ENCODE peak calls at places on chromosomes 2 and 18, in four cellular contexts. G is K562, U is HepG2, S is GM12878. C is an unnamed sample.
A peak's percentile ranks its signal among the peaks of the same experiment; 100 is the strongest.

GRCh38 chr2:31888550-31888949 is 122.3 kb downstream of the MEMO1 start:
- DNase-seq in G (no peak), U (no peak), S (no peak), C (no peak)

GRCh38 chr2:61898810-61899209 is 6.7 kb upstream of the COMMD1 start:
- DNase-seq in U (peak; percentile 46), S (no peak), G (no peak), C (no peak)

GRCh38 chr18:77065221-77065981 is 67.2 kb downstream of the MBP start:
- DNase-seq in G (no peak), U (no peak), S (peak; percentile 87), C (peak; percentile 82)

GRCh38 chr2:86254576-86255538 is 55.6 kb downstream of the MRPL35 start:
- DNase-seq in S (no peak), U (no peak), G (no peak), C (no peak)

GRCh38 chr2:169619946-169620345 is 35.8 kb downstream of the PPIG start:
- DNase-seq in G (no peak), U (no peak), S (no peak), C (no peak)

GRCh38 chr2:7999683-8000476 is 682.0 kb upstream of the ID2 start:
- DNase-seq in G (no peak), S (no peak), U (peak; percentile 27), C (no peak)

GRCh38 chr2:42809876-42810125 is 17.4 kb upstream of the HAAO start:
- DNase-seq in G (peak; percentile 91), U (peak; percentile 79), S (no peak), C (peak; percentile 52)

GRCh38 chr18:63131106-63131943 is 188.2 kb downstream of the BCL2 start:
- DNase-seq in U (peak; percentile 16), S (no peak), G (no peak), C (no peak)

GRCh38 chr2:9832586-9832985 is 10.7 kb upstream of the TAF1B start:
- DNase-seq in U (no peak), G (no peak), S (no peak), C (no peak)

GRCh38 chr2:237099804-237100203 is 14.1 kb downstream of the COPS8 start:
- DNase-seq in U (no peak), S (no peak), G (no peak), C (no peak)

GRCh38 chr2:30218814-30219213 is 12.5 kb upstream of the LBH start:
- DNase-seq in S (no peak), G (no peak), U (no peak), C (peak; percentile 92)

GRCh38 chr2:112572005-112572404 is 12.4 kb upstream of the CHCHD5 start:
- DNase-seq in S (no peak), G (no peak), U (no peak), C (no peak)

DNA sequence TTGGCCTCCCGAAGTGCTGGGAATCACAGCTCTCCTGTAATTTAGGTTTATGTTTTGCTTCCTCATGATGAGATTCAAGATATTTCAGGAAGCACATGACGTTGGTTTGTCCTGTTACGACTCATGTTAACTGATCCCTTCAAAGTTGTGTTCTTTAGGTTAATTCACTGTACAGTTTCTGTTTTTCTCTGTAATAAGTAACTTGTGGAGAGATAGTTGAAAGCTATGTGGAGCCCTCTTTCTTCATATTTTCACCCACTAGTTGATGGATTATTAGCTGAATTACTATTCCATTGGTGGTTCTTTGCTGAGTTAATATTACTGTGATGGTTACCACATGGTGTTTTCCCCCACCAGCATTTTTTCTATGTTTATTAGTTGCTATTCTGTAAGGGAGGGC is 18.3 kb upstream of the CHCHD5 start:
- DNase-seq in U (no peak), G (no peak), S (peak; percentile 16), C (no peak)
- TF ChIP-seq ZBTB33 in U (no peak), G (no peak), S (no peak), C (no peak)

GRCh38 chr2:72159611-72160010 is 11.9 kb upstream of the CYP26B1 start:
- DNase-seq in S (no peak), G (no peak), U (no peak), C (no peak)
- TF ChIP-seq POLR2A in S (no peak), G (no peak), U (no peak), C (no peak)

DNA sequence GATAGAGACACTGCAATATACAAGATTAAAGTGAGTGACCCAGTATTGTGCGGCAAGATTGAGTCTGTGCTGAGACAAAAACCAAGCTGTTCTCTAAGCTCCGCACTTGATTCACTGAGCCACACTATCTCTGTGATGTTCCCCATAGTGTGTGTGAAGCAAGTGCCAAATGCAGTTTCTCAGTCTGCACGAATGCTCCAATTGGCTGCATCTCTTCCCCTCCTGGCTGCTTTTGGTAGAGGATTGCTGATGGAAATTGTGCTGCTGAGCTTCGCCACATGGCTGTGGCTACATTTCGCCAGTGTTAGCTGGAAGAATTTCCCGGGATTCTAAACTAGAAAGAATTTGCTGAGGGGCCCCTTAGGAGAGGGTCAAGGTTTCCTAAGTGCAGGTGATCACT is 317.1 kb downstream of the DCC start:
- DNase-seq in U (no peak), S (no peak), G (no peak), C (no peak)
- TF ChIP-seq ZBTB33 in U (no peak), S (no peak), G (no peak), C (no peak)

DNA sequence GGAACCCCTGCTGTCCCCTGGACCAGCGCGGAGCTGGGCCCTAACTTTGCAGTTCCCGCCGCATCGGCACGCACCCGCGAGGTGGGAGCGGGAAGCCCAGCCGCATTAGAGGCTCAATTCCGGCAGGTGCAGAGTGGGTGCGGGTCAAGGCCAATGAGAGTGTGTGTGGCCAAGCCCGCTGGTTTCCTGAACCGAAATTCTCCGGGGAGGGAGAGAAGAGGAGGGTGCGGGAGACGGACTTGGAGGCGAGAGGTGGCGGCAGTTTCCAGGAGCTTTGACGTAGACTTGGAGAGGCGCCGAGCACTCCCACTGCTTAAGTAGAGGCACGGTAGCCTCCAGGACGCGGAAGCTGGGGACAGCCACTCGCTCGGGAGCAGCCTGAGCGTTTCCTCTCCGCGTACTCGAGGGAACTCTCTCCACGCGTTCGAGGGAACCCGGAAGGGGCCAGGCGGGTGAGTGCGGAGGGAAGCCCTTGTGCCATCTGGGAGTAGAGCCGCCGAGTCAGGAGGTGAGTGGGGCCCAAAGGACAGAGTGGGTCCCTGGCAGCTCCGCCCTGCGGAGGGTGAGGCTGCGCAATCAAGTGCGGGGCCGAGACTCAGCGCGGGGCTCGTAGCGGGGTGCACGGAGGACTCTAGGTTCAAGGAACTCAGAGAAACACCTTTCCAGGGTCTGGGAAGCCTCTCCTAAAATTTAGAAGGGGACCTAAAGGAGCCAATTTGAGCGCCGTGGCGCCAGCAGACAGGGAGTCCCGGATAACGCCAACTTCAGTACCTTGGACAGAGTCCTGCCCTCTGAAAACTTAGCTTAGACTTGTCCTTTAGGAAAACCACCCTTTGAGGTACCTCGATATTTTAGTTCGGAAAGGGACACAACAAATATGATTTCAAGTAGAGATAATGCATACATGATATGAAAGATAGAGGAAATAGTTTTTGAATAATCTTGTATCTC is at the start of gene FAM237A:
- DNase-seq in U (peak; percentile 21), G (peak; percentile 23), S (no peak), C (peak; percentile 4)
- TF ChIP-seq POLR2A in U (no peak), G (no peak), S (no peak), C (no peak)

DNA sequence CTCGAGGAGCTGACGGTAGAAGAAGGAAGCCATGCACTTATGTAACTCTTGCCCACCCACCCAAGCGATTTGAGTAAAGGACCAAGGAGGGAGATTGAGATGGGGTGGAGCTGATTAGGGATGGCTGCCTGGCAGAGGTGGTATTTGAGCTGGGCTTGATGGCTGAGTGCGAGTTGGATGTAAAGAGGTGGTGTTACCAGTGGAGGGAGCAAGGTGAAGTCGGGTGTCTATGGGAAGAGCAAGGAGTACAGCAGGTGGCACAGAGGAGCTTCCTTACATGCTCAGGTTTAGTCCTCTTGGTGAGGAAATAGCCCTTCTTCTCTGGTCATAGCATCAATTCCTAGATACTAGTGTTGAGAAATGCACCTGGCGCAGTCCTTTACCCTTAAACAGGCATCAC is 294.2 kb upstream of the SKOR2 start:
- DNase-seq in G (no peak), U (peak; percentile 14), S (no peak), C (no peak)
- TF ChIP-seq ZBTB33 in G (no peak), U (no peak), S (no peak), C (no peak)

DNA sequence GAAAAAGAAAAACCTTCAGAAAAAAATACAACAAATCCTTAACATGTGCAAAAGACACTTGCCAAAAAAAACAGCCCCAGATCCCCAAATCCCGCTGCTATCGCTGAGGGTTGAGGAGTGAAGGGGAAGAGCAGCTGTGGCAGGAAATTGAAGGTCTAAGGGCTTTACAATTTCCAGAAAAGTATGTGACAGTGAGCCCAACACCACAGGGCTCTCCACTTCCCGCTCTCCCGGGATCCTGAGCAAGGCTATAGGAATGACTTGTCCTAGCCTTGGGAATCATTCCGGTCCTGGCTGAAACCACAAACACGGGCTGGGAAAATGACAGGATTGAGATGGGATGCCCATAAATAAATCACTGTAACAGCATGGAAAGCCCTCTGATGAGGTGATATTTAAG is 191.4 kb downstream of the TMEM163 start:
- DNase-seq in G (no peak), S (no peak), U (no peak), C (no peak)
- TF ChIP-seq POLR2A in G (no peak), S (no peak), U (no peak), C (no peak)

C was measured in HCT116.